ENCODE peak calls at places on chromosomes 1 and 21, in eight cellular contexts. O is cardiac muscle cell, U is heart right ventricle, K is thoracic aorta, C is epithelial cell of esophagus, Y is uterus, G is lower lobe of right lung, I is neural crest cell. T is an unnamed sample.

GRCh38 chr1:109542657-109543056 is 3.0 kb downstream of the GPR61 start:
- DNase-seq in K (no peak), Y (no peak), G (no peak), O (no peak), I (no peak), C (no peak), U (no peak), T (no peak)

GRCh38 chr1:183223467-183223866 is 37.4 kb downstream of the LAMC2 start:
- DNase-seq in I (no peak), U (no peak), C (no peak), G (no peak), K (no peak), Y (no peak), O (no peak), T (no peak)

GRCh38 chr1:33321178-33321577 is 280 bp upstream of the A3GALT2 start:
- DNase-seq in I (no peak), O (no peak), G (peak), C (no peak), K (no peak), U (no peak), Y (no peak), T (no peak)

GRCh38 chr1:62687421-62687902 is 724 bp downstream of the DOCK7 start:
- DNase-seq in G (no peak), O (peak), I (peak), U (no peak), Y (peak), C (peak), K (no peak), T (peak)

GRCh38 chr1:25906644-25907300 is 553 bp upstream of the STMN1 start:
- DNase-seq in G (peak), Y (no peak), U (no peak), I (peak), O (peak), K (no peak), C (peak), T (no peak)

GRCh38 chr1:117147856-117148588 is 26.5 kb upstream of the TRIM45 start:
- DNase-seq in C (peak), Y (no peak), G (no peak), I (no peak), U (no peak), K (no peak), O (no peak), T (no peak)

GRCh38 chr1:16167331-16168143 is 11.7 kb upstream of the EPHA2 start:
- DNase-seq in U (no peak), I (peak), Y (no peak), O (peak), G (no peak), C (no peak), K (no peak), T (peak)

GRCh38 chr1:213409208-213409631 is 358.2 kb downstream of the RPS6KC1 start:
- DNase-seq in Y (no peak), K (no peak), G (no peak), O (no peak), U (no peak), C (no peak), I (no peak), T (no peak)

GRCh38 chr1:22799971-22800370 is 89.3 kb downstream of the EPHB2 start:
- DNase-seq in Y (no peak), C (no peak), K (no peak), O (no peak), U (no peak), I (peak), G (no peak), T (no peak)

GRCh38 chr21:25563399-25564116 is 43.7 kb downstream of the MRPL39 start:
- DNase-seq in K (no peak), I (no peak), G (no peak), U (no peak), Y (no peak), C (no peak), O (no peak), T (no peak)

GRCh38 chr1:159207774-159208459 is 3.2 kb downstream of the ACKR1 start:
- DNase-seq in K (no peak), G (no peak), C (no peak), I (no peak), U (no peak), Y (no peak), O (peak), T (no peak)

GRCh38 chr1:22530701-22531100 is 32.6 kb upstream of the EPHA8 start:
- DNase-seq in K (no peak), U (no peak), Y (no peak), C (no peak), G (no peak), O (no peak), I (no peak), T (no peak)

GRCh38 chr1:116569776-116570357 is 959 bp downstream of the CD58 start:
- DNase-seq in K (no peak), G (peak), Y (peak), U (peak), C (peak), O (no peak), I (no peak), T (peak)

GRCh38 chr1:178650950-178651461 is 74.0 kb upstream of the RALGPS2 start:
- DNase-seq in G (no peak), O (no peak), K (no peak), U (no peak), I (no peak), Y (no peak), C (no peak), T (peak)

GRCh38 chr1:98704474-98704873 is 43.0 kb downstream of the SNX7 start:
- DNase-seq in C (no peak), I (peak), Y (no peak), G (no peak), U (no peak), O (no peak), K (no peak), T (no peak)

GRCh38 chr1:180542530-180543171 is 16.1 kb upstream of the OVAAL start:
- DNase-seq in C (no peak), Y (no peak), G (no peak), K (peak), U (no peak), I (no peak), O (no peak), T (no peak)

GRCh38 chr1:29410476-29410875 is 174.2 kb downstream of the PTPRU start:
- DNase-seq in C (peak), K (no peak), I (no peak), Y (no peak), G (no peak), O (no peak), U (no peak), T (no peak)

GRCh38 chr1:48329489-48329888 is 107.0 kb downstream of the SLC5A9 start:
- DNase-seq in O (no peak), K (no peak), U (no peak), G (no peak), C (no peak), I (no peak), Y (no peak), T (no peak)

GRCh38 chr21:28834335-28835238 is 158.1 kb downstream of the LTN1 start:
- DNase-seq in O (no peak), C (peak), Y (no peak), I (no peak), U (no peak), G (no peak), K (no peak), T (peak)

GRCh38 chr1:216047821-216048220 is 375.4 kb downstream of the USH2A start:
- DNase-seq in C (no peak), I (no peak), Y (no peak), G (no peak), U (no peak), O (no peak), K (no peak), T (no peak)

GRCh38 chr1:183567584-183567983 is 22.7 kb downstream of the NCF2 start:
- DNase-seq in K (no peak), G (peak), U (peak), O (no peak), C (peak), Y (no peak), I (no peak), T (peak)

GRCh38 chr1:206955476-206956312 is 9.4 kb upstream of the PIGR start:
- DNase-seq in C (no peak), K (no peak), O (peak), G (no peak), Y (no peak), U (no peak), I (no peak), T (peak)

GRCh38 chr1:167706363-167706762 is 15.4 kb upstream of the MPZL1 start:
- DNase-seq in K (no peak), U (no peak), O (no peak), Y (no peak), G (no peak), I (no peak), C (no peak), T (no peak)

GRCh38 chr1:216600730-216601426 is 122.4 kb downstream of the ESRRG start:
- DNase-seq in I (peak), C (peak), G (peak), Y (peak), U (peak), O (peak), K (peak), T (peak)

GRCh38 chr1:151199860-151200581 is 1.7 kb downstream of the PIP5K1A start:
- DNase-seq in G (no peak), Y (peak), U (no peak), O (peak), I (no peak), K (no peak), C (peak), T (no peak)

GRCh38 chr21:37208741-37209225 is 58.4 kb downstream of the VPS26C start:
- DNase-seq in Y (no peak), G (no peak), U (peak), K (no peak), I (no peak), C (no peak), O (no peak), T (no peak)

GRCh38 chr21:45015469-45015860 is 58.9 kb upstream of the ADARB1 start:
- DNase-seq in U (peak), O (no peak), G (no peak), Y (peak), I (no peak), C (no peak), K (no peak), T (peak)

GRCh38 chr1:23611601-23612327 is 52.5 kb upstream of the ID3 start:
- DNase-seq in K (no peak), I (no peak), O (no peak), U (no peak), C (no peak), Y (no peak), G (no peak), T (no peak)

GRCh38 chr1:21239181-21239580 is 51.1 kb downstream of the ECE1 start:
- DNase-seq in I (no peak), C (no peak), G (no peak), K (no peak), O (no peak), Y (no peak), U (no peak), T (no peak)

GRCh38 chr1:147434926-147435325 is 106.4 kb upstream of the BCL9 start:
- DNase-seq in O (no peak), I (no peak), G (no peak), C (no peak), K (no peak), U (no peak), Y (no peak), T (no peak)

GRCh38 chr1:107689157-107689556 is 275.8 kb downstream of the VAV3 start:
- DNase-seq in Y (peak), I (no peak), G (no peak), K (no peak), O (no peak), U (no peak), C (peak), T (peak)

GRCh38 chr1:218439541-218440295 is 94.6 kb downstream of the TGFB2 start:
- DNase-seq in O (no peak), U (no peak), G (no peak), C (no peak), K (no peak), I (no peak), Y (no peak), T (no peak)

GRCh38 chr21:15370576-15370975 is 305.8 kb upstream of the NRIP1 start:
- DNase-seq in Y (no peak), G (no peak), C (no peak), K (no peak), U (no peak), O (no peak), I (no peak), T (no peak)

GRCh38 chr1:222887127-222887461 is 72.3 kb downstream of the DISP1 start:
- DNase-seq in K (no peak), G (no peak), Y (no peak), I (no peak), C (no peak), U (no peak), O (no peak), T (no peak)

DNA sequence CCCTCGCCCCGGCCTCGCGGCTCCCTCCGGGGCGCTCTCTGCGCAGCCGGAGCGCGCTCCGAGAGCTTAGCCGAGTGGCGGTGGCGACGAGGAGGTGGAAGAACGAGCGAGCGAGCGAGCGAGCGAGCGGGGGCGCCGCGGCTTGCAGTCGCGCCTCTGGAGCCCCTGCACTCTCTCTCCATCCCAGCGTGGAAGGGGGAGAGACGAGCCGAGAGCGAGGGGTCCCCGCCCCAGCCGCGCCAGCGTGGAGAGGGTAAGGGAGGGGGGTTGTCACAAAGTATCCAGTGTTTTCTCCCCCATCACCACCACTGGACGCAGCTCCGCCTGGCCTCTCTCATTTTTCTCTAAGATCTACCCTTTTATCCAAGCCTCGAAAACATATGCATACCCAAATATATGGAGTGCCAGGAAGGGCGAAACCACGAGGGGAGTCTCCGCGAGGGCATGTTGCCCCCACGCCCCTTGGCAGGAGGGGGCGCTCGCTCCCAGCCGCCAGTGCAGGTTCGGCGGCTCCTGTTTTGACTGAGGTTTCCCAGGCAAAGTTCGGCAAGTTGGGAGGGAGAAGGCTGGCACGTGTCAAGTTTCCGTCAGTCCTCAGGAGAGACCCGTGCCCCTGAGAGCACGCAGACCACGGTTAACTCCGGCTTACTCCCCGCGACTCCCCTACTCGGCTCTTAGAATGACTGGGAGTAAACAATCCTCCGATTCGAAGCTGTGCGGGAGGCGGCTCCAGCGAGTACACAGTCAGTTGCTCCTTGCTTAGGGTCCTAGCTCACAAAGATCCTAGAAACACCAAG is 569 bp upstream of the DAB1 start:
- DNase-seq in C (peak), G (no peak), Y (no peak), K (no peak), U (peak), O (peak), I (peak), T (peak)
- TF ChIP-seq CTCF in C (peak), G (peak), Y (no peak), K (no peak), U (peak), O (peak), I (peak), T (no peak)

GRCh38 chr1:111441573-111442192 is 7.4 kb downstream of the WDR77 start:
- DNase-seq in U (no peak), I (peak), K (no peak), C (peak), G (no peak), Y (no peak), O (peak), T (peak)
- TF ChIP-seq CTCF in U (peak), I (peak), K (peak), C (peak), G (peak), Y (no peak), O (peak), T (no peak)

DNA sequence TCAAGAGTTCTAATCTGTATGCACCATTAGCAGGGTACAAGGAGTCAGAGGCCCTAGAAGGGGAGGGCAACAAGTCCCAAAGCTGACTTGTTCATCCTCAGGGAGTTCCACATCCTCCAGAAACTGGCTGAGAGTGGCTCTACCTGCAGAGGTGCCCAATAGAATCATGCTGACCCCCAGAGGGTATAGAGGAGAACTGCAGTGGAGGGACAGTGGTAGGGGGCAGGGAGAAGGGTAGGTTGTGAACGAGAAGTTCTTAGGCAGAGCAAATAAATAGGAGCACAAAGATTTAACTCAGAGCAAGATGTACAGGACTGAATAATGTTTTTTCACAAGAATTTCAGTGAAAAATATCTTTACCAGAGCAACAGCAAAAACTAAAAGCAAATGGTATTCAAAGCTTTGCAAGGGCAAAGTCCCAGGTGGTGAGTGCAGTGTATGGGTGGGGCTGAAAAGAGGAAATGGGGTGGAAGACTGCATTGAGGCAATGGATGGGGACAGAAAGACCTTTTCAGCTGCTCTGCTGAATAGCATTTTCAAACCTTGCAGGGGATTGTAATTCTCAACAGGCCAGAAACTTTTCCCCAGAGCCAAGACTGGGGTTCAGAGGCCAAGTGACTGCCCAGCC is 3.1 kb downstream of the FCRL2 start:
- DNase-seq in U (no peak), I (no peak), O (peak), C (no peak), K (no peak), Y (no peak), G (no peak), T (peak)
- TF ChIP-seq CTCF in U (no peak), I (peak), O (no peak), C (no peak), K (no peak), Y (no peak), G (no peak), T (peak)

DNA sequence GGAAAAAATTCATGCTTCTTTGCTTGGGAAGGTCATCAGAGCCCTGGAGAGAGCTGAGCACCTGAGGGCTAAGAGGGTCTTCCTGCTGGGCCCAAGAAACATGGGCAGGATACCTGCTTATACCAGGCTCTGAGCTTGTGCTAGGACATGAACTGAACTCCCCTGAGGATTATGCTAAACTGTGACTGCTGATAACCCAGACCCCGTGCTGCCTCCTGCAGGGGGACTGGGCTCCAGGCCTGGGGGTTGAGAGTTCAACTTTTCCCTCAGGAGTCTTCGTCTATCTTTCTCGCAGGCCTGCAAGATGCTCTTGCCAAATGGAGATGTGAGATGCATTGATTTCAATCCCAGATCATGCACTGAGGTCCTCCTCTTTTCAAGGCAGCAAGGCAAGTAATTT is 368.5 kb downstream of the HHAT start:
- DNase-seq in I (no peak), G (no peak), C (no peak), O (no peak), U (no peak), Y (no peak), K (no peak), T (no peak)
- TF ChIP-seq CTCF in I (no peak), G (no peak), C (no peak), O (no peak), U (no peak), Y (no peak), K (no peak), T (no peak)

GRCh38 chr1:85398391-85399064 is 66.4 kb downstream of the DDAH1 start:
- DNase-seq in O (no peak), I (no peak), C (peak), G (no peak), Y (no peak), K (no peak), U (no peak), T (no peak)
- TF ChIP-seq CTCF in O (peak), I (peak), C (peak), G (peak), Y (peak), K (peak), U (peak), T (no peak)

GRCh38 chr1:247113094-247113497 is 8.9 kb upstream of the ZNF669 start:
- DNase-seq in K (no peak), G (no peak), U (peak), Y (peak), C (peak), I (no peak), O (no peak), T (no peak)

GRCh38 chr1:247111259-247111635 is 7.1 kb upstream of the ZNF669 start:
- DNase-seq in O (peak), Y (no peak), K (no peak), U (peak), G (no peak), C (no peak), I (no peak), T (no peak)

GRCh38 chr1:247112479-247112781 is 8.3 kb upstream of the ZNF669 start:
- DNase-seq in I (no peak), G (no peak), C (no peak), K (no peak), U (no peak), Y (no peak), O (no peak), T (no peak)

GRCh38 chr1:247110627-247111258 is 6.6 kb upstream of the ZNF669 start:
- DNase-seq in O (no peak), Y (no peak), K (no peak), I (no peak), G (no peak), C (peak), U (no peak), T (no peak)

GRCh38 chr1:247111636-247112478 is 7.7 kb upstream of the ZNF669 start:
- DNase-seq in O (peak), Y (peak), G (peak), U (peak), K (no peak), I (peak), C (no peak), T (peak)
- TF ChIP-seq CTCF in O (no peak), Y (no peak), G (no peak), U (no peak), K (no peak), I (no peak), C (no peak), T (no peak)

T was measured in mucosa of descending colon.